ENCODE peak calls at places on chromosomes 5 and 9, in five cellular contexts. Q, W, A, S and N are unnamed samples.

GRCh38 chr9:109894921-109895758 is 115.1 kb downstream of the PALM2AKAP2 start:
- DNase-seq in Q (peak), W (no peak), A (no peak), S (peak), N (no peak)

GRCh38 chr9:81052846-81053245 is 636.5 kb downstream of the TLE1 start:
- DNase-seq in Q (no peak), W (no peak), A (no peak), S (no peak), N (no peak)

GRCh38 chr5:13359326-13359725 is 585.2 kb downstream of the DNAH5 start:
- DNase-seq in Q (no peak), W (no peak), A (no peak), S (no peak), N (no peak)

GRCh38 chr5:164354138-164354751 is 848.8 kb downstream of the MAT2B start:
- DNase-seq in Q (no peak), W (no peak), A (no peak), S (no peak), N (no peak)

GRCh38 chr9:124286292-124286931 is 28.7 kb downstream of the NEK6 start:
- DNase-seq in Q (no peak), W (no peak), A (peak), S (peak), N (no peak)

GRCh38 chr9:33202552-33203300 is 35.6 kb upstream of the B4GALT1 start:
- DNase-seq in Q (peak), W (no peak), A (peak), S (no peak), N (peak)

GRCh38 chr5:1965860-1966396 is 83.2 kb upstream of the IRX4 start:
- DNase-seq in Q (no peak), W (no peak), A (no peak), S (no peak), N (no peak)

GRCh38 chr5:142439208-142439607 is 114.4 kb upstream of the SPRY4 start:
- DNase-seq in Q (peak), W (no peak), A (no peak), S (no peak), N (no peak)

GRCh38 chr9:107928701-107929371 is 439.3 kb upstream of the KLF4 start:
- DNase-seq in Q (no peak), W (no peak), A (no peak), S (no peak), N (no peak)

GRCh38 chr9:133714606-133715294 is 23.4 kb downstream of the SARDH start:
- DNase-seq in Q (no peak), W (peak), A (no peak), S (no peak), N (peak)

GRCh38 chr9:7180247-7180646 is 422.5 kb downstream of the KDM4C start:
- DNase-seq in Q (no peak), W (no peak), A (no peak), S (no peak), N (no peak)

DNA sequence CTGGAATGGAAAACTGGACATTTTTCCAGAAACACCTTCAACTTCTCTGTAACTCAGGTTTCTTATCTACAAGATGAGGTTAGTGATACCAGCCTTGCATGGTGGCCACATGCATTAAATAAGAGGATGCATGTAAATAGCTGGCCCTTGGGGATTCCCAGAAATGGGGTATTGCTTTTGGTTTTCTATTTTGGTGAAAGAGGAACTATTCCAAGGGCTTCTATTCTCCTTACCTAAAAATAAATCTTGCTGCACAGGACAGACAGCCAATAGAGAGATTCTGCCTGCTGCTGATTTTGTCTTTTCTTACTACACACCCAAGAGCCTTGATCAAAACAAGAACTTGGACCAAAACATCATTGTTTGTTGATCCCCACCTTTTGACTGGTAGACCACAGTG is 161.8 kb downstream of the PJA2 start:
- DNase-seq in Q (no peak), W (no peak), A (no peak), S (no peak), N (no peak)
- TF ChIP-seq CTCF in Q (no peak), W (no peak), A (no peak), S (no peak), N (no peak)

GRCh38 chr5:90807483-90807882 is 248.9 kb downstream of the ADGRV1 start:
- DNase-seq in Q (peak), W (no peak), A (no peak), S (no peak), N (no peak)

GRCh38 chr5:90802695-90803317 is 244.2 kb downstream of the ADGRV1 start:
- DNase-seq in Q (peak), W (peak), A (no peak), S (peak), N (no peak)

GRCh38 chr5:90803891-90804290 is 245.3 kb downstream of the ADGRV1 start:
- DNase-seq in Q (no peak), W (no peak), A (no peak), S (no peak), N (no peak)

GRCh38 chr5:90803376-90803775 is 244.8 kb downstream of the ADGRV1 start:
- DNase-seq in Q (no peak), W (no peak), A (no peak), S (no peak), N (no peak)
- TF ChIP-seq CTCF in Q (no peak), W (no peak), A (no peak), S (no peak), N (no peak)

GRCh38 chr9:37986001-37986400 is 82.1 kb upstream of the SLC25A51 start:
- DNase-seq in Q (no peak), W (no peak), A (no peak), S (no peak), N (no peak)

GRCh38 chr9:37984278-37984671 is 80.3 kb upstream of the SLC25A51 start:
- DNase-seq in Q (no peak), W (no peak), A (no peak), S (no peak), N (no peak)

GRCh38 chr9:37983381-37984067 is 79.6 kb upstream of the SLC25A51 start:
- DNase-seq in Q (no peak), W (no peak), A (no peak), S (no peak), N (no peak)

GRCh38 chr9:37986771-37987258 is 82.2 kb downstream of the SHB start:
- DNase-seq in Q (no peak), W (no peak), A (no peak), S (no peak), N (no peak)

GRCh38 chr9:37984672-37985611 is 81.0 kb upstream of the SLC25A51 start:
- DNase-seq in Q (peak), W (no peak), A (no peak), S (peak), N (no peak)
- TF ChIP-seq CTCF in Q (peak), W (no peak), A (no peak), S (no peak), N (no peak)

DNA sequence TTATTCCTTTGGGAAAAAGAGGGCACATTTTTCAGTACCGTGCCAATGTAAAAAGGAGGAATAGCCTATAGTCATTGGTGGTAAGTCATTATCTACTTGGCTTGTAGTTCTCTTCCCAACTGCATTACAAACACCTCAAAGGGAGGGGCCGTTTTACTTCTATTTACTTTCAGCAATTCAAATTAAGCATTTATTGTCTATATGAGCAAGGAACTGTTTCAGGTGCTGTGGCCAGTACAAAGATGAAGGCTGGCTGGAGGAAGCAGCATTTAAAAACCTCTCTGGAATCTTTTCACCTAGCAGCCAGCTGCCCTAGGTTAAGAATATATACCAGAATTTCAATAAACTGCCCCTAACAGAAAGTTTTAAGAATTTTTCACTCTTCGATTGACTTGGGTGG is 48.9 kb downstream of the SEMA6A start:
- DNase-seq in Q (no peak), W (no peak), A (no peak), S (no peak), N (no peak)
- TF ChIP-seq CTCF in Q (no peak), W (no peak), A (no peak), S (no peak), N (no peak)

GRCh38 chr5:10201223-10201868 is 48.3 kb downstream of the ATPSCKMT start:
- DNase-seq in Q (no peak), W (peak), A (no peak), S (no peak), N (no peak)
- TF ChIP-seq CTCF in Q (no peak), W (peak), A (no peak), S (peak), N (no peak)

GRCh38 chr9:912776-913175 is 63.7 kb upstream of the DMRT3 start:
- DNase-seq in Q (no peak), W (no peak), A (no peak), S (no peak), N (no peak)

GRCh38 chr9:908806-909205 is 67.3 kb downstream of the DMRT1 start:
- DNase-seq in Q (no peak), W (no peak), A (no peak), S (no peak), N (no peak)

DNA sequence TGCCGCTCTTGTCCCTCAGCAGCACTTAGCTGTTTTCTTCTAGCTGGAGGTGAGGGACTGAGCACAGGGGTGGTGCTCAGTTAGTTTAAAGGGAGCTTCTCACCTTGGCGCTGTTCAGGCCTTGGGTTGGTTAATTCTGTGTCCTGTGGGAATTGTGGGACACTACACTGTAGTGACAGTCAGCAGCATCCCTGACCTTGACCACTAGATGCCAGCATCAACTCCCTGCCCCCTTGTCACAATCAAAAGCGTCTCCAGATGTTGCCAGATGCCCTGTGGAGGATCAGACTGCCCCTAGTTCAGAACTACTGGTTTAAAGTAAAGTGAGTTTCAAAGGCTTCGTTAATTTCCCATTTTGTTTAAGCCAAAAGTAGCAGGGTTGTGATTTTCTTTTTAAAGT is 65.5 kb upstream of the DMRT3 start:
- DNase-seq in Q (no peak), W (no peak), A (no peak), S (no peak), N (no peak)
- TF ChIP-seq CTCF in Q (no peak), W (no peak), A (no peak), S (peak), N (no peak)

GRCh38 chr5:95730011-95730700 is 980 bp upstream of the RHOBTB3 start:
- DNase-seq in Q (no peak), W (no peak), A (no peak), S (no peak), N (no peak)
- TF ChIP-seq CTCF in Q (no peak), W (no peak), A (no peak), S (no peak), N (no peak)

DNA sequence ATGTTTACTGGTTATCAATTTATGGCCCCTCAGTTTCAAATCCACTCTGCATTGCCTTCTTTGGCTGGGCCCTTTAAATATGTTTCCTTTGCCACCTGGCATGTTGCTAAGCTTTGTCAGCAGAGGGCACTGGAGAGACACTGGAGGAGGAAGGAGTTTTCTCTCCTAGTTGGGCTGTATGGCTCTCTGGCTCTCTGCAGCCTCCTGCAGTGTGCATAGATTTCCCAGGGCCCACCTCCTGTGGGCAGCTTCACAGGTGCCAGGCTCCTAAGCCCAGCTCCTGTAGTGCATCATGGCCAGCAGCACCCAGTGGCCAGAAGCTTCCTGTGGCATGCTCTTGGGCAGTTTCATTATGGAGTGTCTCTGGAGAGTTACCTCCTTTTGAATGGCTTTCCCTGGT is 23.3 kb downstream of the CAVIN4 start:
- DNase-seq in Q (peak), W (peak), A (no peak), S (peak), N (no peak)
- TF ChIP-seq CTCF in Q (peak), W (peak), A (peak), S (peak), N (no peak)

GRCh38 chr9:121692606-121693505 is 41.4 kb downstream of the DAB2IP start:
- DNase-seq in Q (no peak), W (no peak), A (no peak), S (peak), N (no peak)

GRCh38 chr9:121694582-121694981 is 43.1 kb downstream of the DAB2IP start:
- DNase-seq in Q (no peak), W (no peak), A (no peak), S (no peak), N (no peak)

GRCh38 chr9:121691890-121692289 is 40.5 kb downstream of the DAB2IP start:
- DNase-seq in Q (no peak), W (no peak), A (no peak), S (no peak), N (no peak)

GRCh38 chr9:121696935-121697334 is 45.5 kb downstream of the DAB2IP start:
- DNase-seq in Q (no peak), W (no peak), A (no peak), S (no peak), N (no peak)

GRCh38 chr9:121694001-121694400 is 42.6 kb downstream of the DAB2IP start:
- DNase-seq in Q (no peak), W (no peak), A (no peak), S (no peak), N (no peak)
- TF ChIP-seq CTCF in Q (no peak), W (no peak), A (no peak), S (no peak), N (no peak)

GRCh38 chr5:8474569-8474930 is 605.6 kb downstream of the MTRR start:
- DNase-seq in Q (no peak), W (no peak), A (no peak), S (no peak), N (no peak)
- TF ChIP-seq CTCF in Q (no peak), W (no peak), A (no peak), S (no peak), N (no peak)